ENCODE peak calls at places on chromosomes 11 and 22, in four cellular contexts. W, X, H and G are unnamed samples.

GRCh38 chr11:125451400-125452124 is 44.5 kb downstream of the FEZ1 start:
- DNase-seq in W (peak), H (no peak), X (no peak), G (peak)

GRCh38 chr11:6531267-6531752 is 34.2 kb downstream of the DNHD1 start:
- DNase-seq in X (peak), H (peak), W (no peak), G (peak)

GRCh38 chr11:12244156-12244555 is 133.2 kb upstream of the PARVA start:
- DNase-seq in W (no peak), X (no peak), H (no peak), G (no peak)

GRCh38 chr11:130765951-130766649 is 150.2 kb downstream of the SNX19 start:
- DNase-seq in W (no peak), X (no peak), H (no peak), G (no peak)

GRCh38 chr11:269146-269890 is 8.9 kb upstream of the NLRP6 start:
- DNase-seq in X (no peak), H (peak), W (no peak), G (no peak)

GRCh38 chr11:2509481-2510001 is 64.7 kb downstream of the KCNQ1 start:
- DNase-seq in H (no peak), W (no peak), X (no peak), G (peak)

GRCh38 chr22:20254975-20255946 is 12.9 kb downstream of the RTN4R start:
- DNase-seq in W (no peak), X (no peak), H (no peak), G (no peak)

GRCh38 chr11:113603277-113604059 is 102.6 kb downstream of the TMPRSS5 start:
- DNase-seq in H (no peak), X (no peak), W (no peak), G (no peak)

GRCh38 chr11:75474240-75474639 is 41.2 kb upstream of the KLHL35 start:
- DNase-seq in H (no peak), W (no peak), X (no peak), G (no peak)

GRCh38 chr11:88454881-88455280 is 117.3 kb upstream of the CTSC start:
- DNase-seq in W (no peak), H (no peak), X (no peak), G (no peak)

GRCh38 chr11:112834277-112834755 is 126.9 kb upstream of the NCAM1 start:
- DNase-seq in H (no peak), W (no peak), X (no peak), G (no peak)

GRCh38 chr11:63999349-64000025 is 13.2 kb downstream of the OTUB1 start:
- DNase-seq in X (no peak), H (no peak), W (peak), G (peak)

GRCh38 chr22:44276706-44277403 is 35.9 kb downstream of the SHISAL1 start:
- DNase-seq in X (no peak), W (no peak), H (no peak), G (no peak)

GRCh38 chr22:44279059-44279340 is 33.8 kb downstream of the SHISAL1 start:
- DNase-seq in X (no peak), H (no peak), W (no peak), G (no peak)

GRCh38 chr22:44280665-44281188 is 32.0 kb downstream of the SHISAL1 start:
- DNase-seq in X (no peak), W (no peak), H (no peak), G (no peak)

GRCh38 chr22:44277404-44278135 is 35.2 kb downstream of the SHISAL1 start:
- DNase-seq in H (no peak), W (no peak), X (no peak), G (no peak)

GRCh38 chr22:44278234-44279058 is 34.3 kb downstream of the SHISAL1 start:
- DNase-seq in X (no peak), W (no peak), H (no peak), G (no peak)
- TF ChIP-seq JUN in X (no peak), W (no peak), H (no peak), G (no peak)

GRCh38 chr11:60378359-60378758 is at the start of gene MS4A7:
- DNase-seq in X (no peak), H (no peak), W (no peak), G (no peak)
- TF ChIP-seq ESRRA in X (no peak), H (no peak), W (no peak), G (no peak)

DNA sequence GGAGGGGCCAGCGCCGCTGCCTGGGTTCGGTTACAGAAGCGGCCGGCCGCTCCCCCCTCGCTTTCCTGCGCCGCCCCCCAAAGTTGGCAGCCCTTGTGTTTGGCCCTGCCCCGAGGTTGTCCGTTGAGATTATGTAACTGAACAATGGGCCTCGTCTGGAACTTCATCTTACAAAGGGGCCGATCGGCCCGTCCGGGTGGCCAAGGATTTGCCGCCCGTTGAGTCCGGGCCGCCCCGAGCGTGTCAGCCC is 1.0 kb downstream of the WEE1 start:
- DNase-seq in X (no peak), W (peak), H (no peak), G (no peak)
- TF ChIP-seq JUN in X (no peak), W (no peak), H (no peak), G (no peak)

DNA sequence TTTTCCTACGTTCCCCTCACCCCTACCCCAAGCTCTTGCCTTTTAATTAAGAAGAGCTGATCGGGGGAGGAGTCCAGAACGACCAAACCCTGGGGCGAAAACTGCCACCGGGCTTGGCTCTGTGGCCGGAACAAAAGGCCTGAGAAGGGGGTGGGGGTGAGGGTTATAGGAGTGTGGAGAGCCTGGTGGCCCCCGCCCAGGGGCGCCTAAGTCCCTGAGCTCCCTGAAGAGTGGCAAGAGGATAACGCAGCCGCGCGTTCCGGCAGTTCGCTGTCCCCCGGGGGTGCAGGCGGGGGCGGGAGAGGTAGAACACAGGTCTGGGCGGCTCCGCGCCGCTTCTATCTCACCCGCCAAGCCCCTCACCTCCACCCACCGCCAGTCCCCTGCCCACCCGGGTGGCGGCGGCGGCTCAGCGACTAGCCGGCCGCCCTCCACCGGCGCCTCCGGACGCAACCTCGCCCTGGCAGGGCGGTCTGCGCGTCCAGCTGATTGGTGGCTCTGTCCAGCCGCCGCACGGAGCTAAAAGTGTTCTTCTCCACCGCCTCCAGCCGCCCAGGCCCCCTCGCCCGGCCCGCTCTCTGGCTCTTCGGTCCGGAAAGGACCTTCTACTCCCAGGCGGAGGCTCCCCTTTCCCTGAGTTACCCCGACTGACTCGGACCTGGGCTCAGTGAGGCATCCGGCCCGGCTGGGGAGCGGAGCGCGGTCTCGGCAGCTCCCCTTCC is 18.8 kb upstream of the BDNF start:
- DNase-seq in W (peak), H (no peak), X (peak), G (no peak)
- TF ChIP-seq ESRRA in W (no peak), H (no peak), X (no peak), G (no peak)

GRCh38 chr11:116688202-116688540 is 84.6 kb downstream of the BUD13 start:
- DNase-seq in X (no peak), H (no peak), W (no peak), G (no peak)
- TF ChIP-seq JUN in X (no peak), H (no peak), W (no peak), G (no peak)

GRCh38 chr11:72241290-72241781 is 2.6 kb downstream of the PHOX2A start:
- DNase-seq in X (no peak), W (no peak), H (no peak), G (no peak)

GRCh38 chr11:72238492-72239295 is 5.3 kb downstream of the PHOX2A start:
- DNase-seq in W (peak), X (no peak), H (no peak), G (no peak)

GRCh38 chr11:72240461-72241289 is 3.3 kb downstream of the PHOX2A start:
- DNase-seq in H (no peak), X (no peak), W (peak), G (no peak)

GRCh38 chr11:72239296-72239848 is 4.6 kb downstream of the PHOX2A start:
- DNase-seq in W (peak), H (no peak), X (no peak), G (no peak)

DNA sequence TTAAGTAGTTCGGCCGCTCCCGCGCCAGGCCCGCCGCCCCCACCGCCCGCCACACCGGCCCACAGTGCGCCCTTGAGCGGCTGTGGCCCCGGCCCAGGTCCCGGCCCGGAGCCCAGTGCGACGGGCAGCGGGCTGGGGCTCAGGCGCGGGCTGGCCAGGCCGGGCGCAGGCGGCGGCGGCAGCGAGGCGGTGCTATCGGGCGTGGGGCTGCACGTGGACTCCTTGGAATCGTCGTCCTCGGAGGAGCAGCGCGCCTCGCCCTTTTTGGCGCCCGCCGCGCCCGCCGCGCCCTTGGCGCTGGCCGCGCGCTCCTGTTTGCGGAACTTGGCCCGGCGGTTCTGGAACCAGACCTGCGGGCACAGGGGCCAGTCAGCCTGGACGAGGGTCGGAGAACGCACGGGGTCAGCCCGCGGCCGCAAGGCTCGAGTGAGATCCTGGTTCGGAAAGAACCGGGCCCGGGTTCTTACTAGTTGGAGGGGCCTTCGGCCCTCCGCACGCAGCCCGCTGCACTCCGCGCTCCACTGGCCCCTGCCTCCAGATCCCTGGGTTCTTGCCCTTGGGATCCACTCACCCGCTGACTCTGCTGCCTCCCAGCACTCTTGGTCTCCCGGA is 4.0 kb downstream of the PHOX2A start:
- DNase-seq in W (no peak), H (no peak), X (no peak), G (no peak)
- TF ChIP-seq ESRRA in W (no peak), H (no peak), X (no peak), G (no peak)

DNA sequence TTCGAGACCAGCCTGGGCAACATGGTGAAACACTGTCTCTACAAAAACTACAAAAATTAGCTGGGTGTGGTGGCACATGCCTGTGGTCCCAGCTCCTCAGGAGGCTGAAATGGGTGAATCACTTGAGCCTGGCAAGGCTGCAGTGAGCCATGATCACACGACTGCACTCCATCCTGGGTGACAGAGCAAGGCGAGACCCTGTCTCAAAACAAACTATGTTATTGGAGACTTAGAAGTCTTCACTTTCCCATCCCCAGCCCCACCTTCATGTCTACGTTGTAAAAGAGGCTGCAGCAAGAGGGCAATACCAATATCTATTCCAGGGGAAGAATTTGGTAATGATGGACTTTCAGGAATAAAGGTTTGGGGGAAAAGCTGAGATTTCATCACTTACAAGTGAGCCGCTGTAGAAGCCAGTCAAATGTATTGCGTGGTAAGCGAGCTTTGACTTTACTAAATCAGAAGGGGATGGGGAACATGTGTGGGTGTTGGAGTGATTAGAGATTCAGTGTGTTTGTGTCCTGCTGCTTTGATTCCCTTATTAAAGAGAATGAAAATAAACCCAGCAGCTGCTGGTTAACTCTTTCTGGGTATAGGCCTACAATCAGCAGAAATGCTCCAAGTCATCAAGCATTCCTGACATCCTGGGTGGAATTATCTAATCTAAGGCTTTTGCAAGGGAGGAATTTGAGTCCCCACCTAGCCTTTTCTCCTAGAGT is 53.7 kb downstream of the UBASH3B start:
- DNase-seq in W (no peak), H (no peak), X (no peak), G (no peak)
- TF ChIP-seq JUN in W (no peak), H (no peak), X (no peak), G (no peak)

GRCh38 chr11:35623708-35624168 is 5.5 kb downstream of the FJX1 start:
- DNase-seq in X (no peak), H (no peak), W (no peak), G (no peak)
- TF ChIP-seq ESRRA in X (no peak), H (no peak), W (no peak), G (no peak)

GRCh38 chr11:90884181-90884580 is 661.3 kb upstream of the CHORDC1 start:
- DNase-seq in X (no peak), W (no peak), H (no peak), G (no peak)
- TF ChIP-seq JUN in X (no peak), W (no peak), H (no peak), G (no peak)